ENCODE peak calls at places on chromosomes 11 and 22, in seven cellular contexts. O is ACHN, L is stomach, J is HCEC 1CT, M is DND-41, K is heart right ventricle, Y is GM19239. S is an unnamed sample.

GRCh38 chr11:636511-637332 is at the start of gene DRD4:
- DNase-seq in J (no peak), M (no peak), Y (no peak), L (no peak), O (no peak), K (no peak), S (no peak)

GRCh38 chr11:113884361-113884836 is 9.0 kb upstream of the USP28 start:
- DNase-seq in K (no peak), Y (no peak), L (no peak), O (peak), J (no peak), M (no peak), S (no peak)

GRCh38 chr22:38614331-38615122 is 41.7 kb downstream of the FAM227A start:
- DNase-seq in O (no peak), M (no peak), J (no peak), L (no peak), K (no peak), Y (no peak), S (no peak)

GRCh38 chr11:47186937-47187681 is 875 bp upstream of the PACSIN3 start:
- DNase-seq in J (peak), Y (no peak), L (peak), O (peak), M (peak), K (peak), S (peak)

GRCh38 chr22:49377306-49377705 is 450.4 kb downstream of the BRD1 start:
- DNase-seq in L (peak), K (no peak), Y (no peak), O (no peak), M (no peak), J (no peak), S (no peak)

GRCh38 chr11:65422633-65423515 is at the start of gene NEAT1:
- DNase-seq in L (peak), J (peak), Y (no peak), O (peak), M (peak), K (peak), S (peak)

GRCh38 chr11:133520707-133521106 is 11.6 kb downstream of the OPCML start:
- DNase-seq in J (no peak), M (no peak), Y (no peak), K (no peak), O (no peak), L (peak), S (no peak)

GRCh38 chr22:34000879-34001526 is 80.7 kb upstream of the LARGE1 start:
- DNase-seq in M (no peak), O (no peak), Y (no peak), J (no peak), K (no peak), L (no peak), S (no peak)

GRCh38 chr11:18352581-18352980 is 30.2 kb downstream of the GTF2H1 start:
- DNase-seq in L (no peak), M (no peak), J (peak), Y (no peak), K (no peak), O (no peak), S (no peak)

GRCh38 chr22:17810570-17811116 is 36.4 kb upstream of the BID start:
- DNase-seq in O (no peak), J (no peak), M (no peak), Y (no peak), K (peak), L (peak), S (no peak)

GRCh38 chr11:110366234-110366633 is 63.5 kb upstream of the FDX1 start:
- DNase-seq in M (no peak), O (no peak), K (peak), Y (no peak), J (no peak), L (peak), S (peak)

GRCh38 chr22:31142285-31142684 is 2.0 kb upstream of the PLA2G3 start:
- DNase-seq in M (no peak), Y (peak), K (no peak), L (no peak), O (no peak), J (no peak), S (no peak)

GRCh38 chr11:132874638-132875037 is 657.7 kb downstream of the OPCML start:
- DNase-seq in O (no peak), Y (no peak), M (no peak), K (no peak), L (no peak), J (peak), S (no peak)

GRCh38 chr22:49934891-49935557 is 16.6 kb downstream of the CRELD2 start:
- DNase-seq in K (peak), J (peak), L (peak), O (peak), Y (peak), M (peak), S (peak)

GRCh38 chr11:57798905-57799559 is 37.4 kb downstream of the CTNND1 start:
- DNase-seq in M (no peak), K (no peak), J (peak), Y (no peak), O (no peak), L (peak), S (no peak)

GRCh38 chr11:22640862-22641261 is 15.2 kb upstream of the FANCF start:
- DNase-seq in J (no peak), M (no peak), Y (no peak), K (no peak), L (no peak), O (no peak), S (no peak)

GRCh38 chr22:21082248-21082647 is 36.5 kb downstream of the LRRC74B start:
- DNase-seq in Y (no peak), J (no peak), O (no peak), K (no peak), M (no peak), L (no peak), S (no peak)

GRCh38 chr11:115269193-115269592 is 235.0 kb downstream of the CADM1 start:
- DNase-seq in J (no peak), M (no peak), O (no peak), Y (no peak), L (no peak), K (no peak), S (no peak)

GRCh38 chr11:88508808-88509581 is 171.5 kb upstream of the CTSC start:
- DNase-seq in M (no peak), O (peak), L (no peak), Y (peak), K (peak), J (no peak), S (peak)

GRCh38 chr11:113697075-113697474 is 9.0 kb downstream of the TMPRSS5 start:
- DNase-seq in M (no peak), J (no peak), O (no peak), Y (no peak), K (no peak), L (no peak), S (no peak)

GRCh38 chr11:1825039-1825740 is 9.6 kb upstream of the SYT8 start:
- DNase-seq in O (no peak), L (peak), M (no peak), J (no peak), K (no peak), Y (no peak), S (peak)

GRCh38 chr11:111206472-111206871 is 39.1 kb upstream of the POU2AF2 start:
- DNase-seq in K (no peak), Y (no peak), O (no peak), L (no peak), J (peak), M (no peak), S (no peak)

GRCh38 chr11:93330446-93330984 is at the start of gene DEUP1:
- DNase-seq in J (no peak), M (no peak), O (no peak), K (peak), L (peak), Y (no peak), S (peak)

GRCh38 chr11:10318527-10318802 is 13.6 kb downstream of the ADM start:
- DNase-seq in Y (no peak), J (no peak), O (no peak), M (no peak), K (no peak), L (no peak), S (peak)

GRCh38 chr22:24329453-24329852 is 58.8 kb downstream of the SPECC1L start:
- DNase-seq in L (no peak), M (peak), Y (no peak), O (no peak), J (no peak), K (no peak), S (no peak)

GRCh38 chr22:25833091-25833490 is 91.1 kb downstream of the MYO18B start:
- DNase-seq in M (no peak), K (peak), L (no peak), O (no peak), Y (no peak), J (no peak), S (no peak)

GRCh38 chr22:36258750-36259619 is 6.1 kb downstream of the APOL1 start:
- DNase-seq in O (no peak), Y (peak), L (no peak), K (peak), J (no peak), M (peak), S (no peak)

S was measured in psoas muscle.